ENCODE peak calls at places on chromosomes 11 and 22, in seven cellular contexts. One of them, this sample, is unnamed.

GRCh38 chr11:124612045-124612444 is 817 bp downstream of the PANX3 start:
- DNase-seq in heart left ventricle: no peak
- DNase-seq in NCI-H1105 treated with DMSO at 0.1 percent for 48 hours: peak; percentile 43
- DNase-seq in mammary epithelial cell: no peak
- DNase-seq in fibroblast of pulmonary artery: no peak
- DNase-seq in GM10248: no peak
- DNase-seq in kidney tubule cell: no peak
- DNase-seq in this sample: peak; percentile 17

GRCh38 chr11:122308286-122308685 is 192.3 kb upstream of the BLID start:
- DNase-seq in heart left ventricle: no peak
- DNase-seq in NCI-H1105 treated with DMSO at 0.1 percent for 48 hours: no peak
- DNase-seq in mammary epithelial cell: no peak
- DNase-seq in fibroblast of pulmonary artery: no peak
- DNase-seq in GM10248: no peak
- DNase-seq in kidney tubule cell: no peak
- DNase-seq in this sample: no peak

GRCh38 chr22:30301995-30302809 is 12.9 kb upstream of the CASTOR1 start:
- DNase-seq in heart left ventricle: peak; percentile 65
- DNase-seq in NCI-H1105 treated with DMSO at 0.1 percent for 48 hours: no peak
- DNase-seq in mammary epithelial cell: peak; percentile 78
- DNase-seq in fibroblast of pulmonary artery: peak; percentile 67
- DNase-seq in GM10248: no peak
- DNase-seq in kidney tubule cell: peak; percentile 50
- DNase-seq in this sample: no peak

GRCh38 chr11:1389932-1390587 is at the start of gene BRSK2:
- DNase-seq in heart left ventricle: peak; percentile 25
- DNase-seq in NCI-H1105 treated with DMSO at 0.1 percent for 48 hours: no peak
- DNase-seq in mammary epithelial cell: no peak
- DNase-seq in fibroblast of pulmonary artery: no peak
- DNase-seq in GM10248: no peak
- DNase-seq in kidney tubule cell: no peak
- DNase-seq in this sample: no peak

GRCh38 chr11:47130541-47130940 is 46.1 kb downstream of the ARFGAP2 start:
- DNase-seq in heart left ventricle: no peak
- DNase-seq in NCI-H1105 treated with DMSO at 0.1 percent for 48 hours: peak; percentile 36
- DNase-seq in mammary epithelial cell: no peak
- DNase-seq in fibroblast of pulmonary artery: no peak
- DNase-seq in GM10248: no peak
- DNase-seq in kidney tubule cell: no peak
- DNase-seq in this sample: no peak

GRCh38 chr11:112822478-112823274 is 138.5 kb upstream of the NCAM1 start:
- DNase-seq in heart left ventricle: no peak
- DNase-seq in NCI-H1105 treated with DMSO at 0.1 percent for 48 hours: peak; percentile 48
- DNase-seq in mammary epithelial cell: no peak
- DNase-seq in fibroblast of pulmonary artery: peak; percentile 6
- DNase-seq in GM10248: no peak
- DNase-seq in kidney tubule cell: no peak
- DNase-seq in this sample: no peak

GRCh38 chr11:97905101-97905500 is 1115.6 kb upstream of the CNTN5 start:
- DNase-seq in heart left ventricle: no peak
- DNase-seq in NCI-H1105 treated with DMSO at 0.1 percent for 48 hours: no peak
- DNase-seq in mammary epithelial cell: no peak
- DNase-seq in fibroblast of pulmonary artery: peak; percentile 18
- DNase-seq in GM10248: no peak
- DNase-seq in kidney tubule cell: no peak
- DNase-seq in this sample: no peak

GRCh38 chr22:28142361-28142801 is 223.3 kb upstream of the PITPNB start:
- DNase-seq in heart left ventricle: no peak
- DNase-seq in NCI-H1105 treated with DMSO at 0.1 percent for 48 hours: no peak
- DNase-seq in mammary epithelial cell: peak; percentile 20
- DNase-seq in fibroblast of pulmonary artery: peak; percentile 95
- DNase-seq in GM10248: no peak
- DNase-seq in kidney tubule cell: peak; percentile 70
- DNase-seq in this sample: no peak

GRCh38 chr11:119714590-119714989 is 14.4 kb downstream of the NECTIN1 start:
- DNase-seq in heart left ventricle: no peak
- DNase-seq in NCI-H1105 treated with DMSO at 0.1 percent for 48 hours: no peak
- DNase-seq in mammary epithelial cell: no peak
- DNase-seq in fibroblast of pulmonary artery: no peak
- DNase-seq in GM10248: no peak
- DNase-seq in kidney tubule cell: no peak
- DNase-seq in this sample: no peak

GRCh38 chr22:25027552-25027951 is 75.0 kb downstream of the KIAA1671 start:
- DNase-seq in heart left ventricle: no peak
- DNase-seq in NCI-H1105 treated with DMSO at 0.1 percent for 48 hours: no peak
- DNase-seq in mammary epithelial cell: peak; percentile 67
- DNase-seq in fibroblast of pulmonary artery: no peak
- DNase-seq in GM10248: no peak
- DNase-seq in kidney tubule cell: no peak
- DNase-seq in this sample: no peak

GRCh38 chr11:122267602-122268001 is 151.6 kb upstream of the BLID start:
- DNase-seq in heart left ventricle: no peak
- DNase-seq in NCI-H1105 treated with DMSO at 0.1 percent for 48 hours: no peak
- DNase-seq in mammary epithelial cell: peak; percentile 31
- DNase-seq in fibroblast of pulmonary artery: peak; percentile 66
- DNase-seq in GM10248: no peak
- DNase-seq in kidney tubule cell: peak; percentile 9
- DNase-seq in this sample: no peak

GRCh38 chr11:84398017-84398626 is 1112.0 kb upstream of the CCDC90B start:
- DNase-seq in heart left ventricle: no peak
- DNase-seq in NCI-H1105 treated with DMSO at 0.1 percent for 48 hours: peak; percentile 2
- DNase-seq in mammary epithelial cell: peak; percentile 4
- DNase-seq in fibroblast of pulmonary artery: peak; percentile 66
- DNase-seq in GM10248: no peak
- DNase-seq in kidney tubule cell: peak; percentile 47
- DNase-seq in this sample: no peak

GRCh38 chr11:64500176-64501013 is 90.6 kb upstream of the SLC22A12 start:
- DNase-seq in heart left ventricle: no peak
- DNase-seq in NCI-H1105 treated with DMSO at 0.1 percent for 48 hours: no peak
- DNase-seq in mammary epithelial cell: no peak
- DNase-seq in fibroblast of pulmonary artery: no peak
- DNase-seq in GM10248: no peak
- DNase-seq in kidney tubule cell: no peak
- DNase-seq in this sample: no peak

GRCh38 chr22:38828616-38829205 is 15.1 kb downstream of the NPTXR start:
- DNase-seq in heart left ventricle: no peak
- DNase-seq in NCI-H1105 treated with DMSO at 0.1 percent for 48 hours: no peak
- DNase-seq in mammary epithelial cell: no peak
- DNase-seq in fibroblast of pulmonary artery: no peak
- DNase-seq in GM10248: no peak
- DNase-seq in kidney tubule cell: no peak
- DNase-seq in this sample: no peak

GRCh38 chr11:80173487-80174136 is 732.8 kb upstream of the TENM4 start:
- DNase-seq in heart left ventricle: no peak
- DNase-seq in NCI-H1105 treated with DMSO at 0.1 percent for 48 hours: no peak
- DNase-seq in mammary epithelial cell: no peak
- DNase-seq in fibroblast of pulmonary artery: no peak
- DNase-seq in GM10248: no peak
- DNase-seq in kidney tubule cell: no peak
- DNase-seq in this sample: no peak

GRCh38 chr11:73660497-73661034 is 14.2 kb downstream of the PLEKHB1 start:
- DNase-seq in heart left ventricle: no peak
- DNase-seq in NCI-H1105 treated with DMSO at 0.1 percent for 48 hours: no peak
- DNase-seq in mammary epithelial cell: no peak
- DNase-seq in fibroblast of pulmonary artery: no peak
- DNase-seq in GM10248: no peak
- DNase-seq in kidney tubule cell: peak; percentile 15
- DNase-seq in this sample: no peak

GRCh38 chr11:79686703-79687419 is 246.0 kb upstream of the TENM4 start:
- DNase-seq in heart left ventricle: no peak
- DNase-seq in NCI-H1105 treated with DMSO at 0.1 percent for 48 hours: no peak
- DNase-seq in mammary epithelial cell: no peak
- DNase-seq in fibroblast of pulmonary artery: no peak
- DNase-seq in GM10248: no peak
- DNase-seq in kidney tubule cell: peak; percentile 53
- DNase-seq in this sample: no peak

GRCh38 chr11:93895106-93895862 is 44.9 kb upstream of the VSTM5 start:
- DNase-seq in heart left ventricle: no peak
- DNase-seq in NCI-H1105 treated with DMSO at 0.1 percent for 48 hours: peak; percentile 74
- DNase-seq in mammary epithelial cell: peak; percentile 48
- DNase-seq in fibroblast of pulmonary artery: peak; percentile 75
- DNase-seq in GM10248: no peak
- DNase-seq in kidney tubule cell: peak; percentile 65
- DNase-seq in this sample: no peak